ENCODE peak calls at places on chromosomes 1 and 21, in four cellular contexts. One of them, this sample, is unnamed. For H3K9me3 and H3K4me1, the result is how much of the 10 kb centered on the place peaks cover.

GRCh38 chr1:239999170-239999569 is 92.5 kb upstream of the FMN2 start:
- DNase-seq in right lobe of liver: no peak
- DNase-seq in pancreas: no peak
- DNase-seq in cardiac muscle cell: no peak
- DNase-seq in this sample: no peak

GRCh38 chr1:93506140-93506539 is 58.2 kb downstream of the FNBP1L start:
- DNase-seq in right lobe of liver: no peak
- DNase-seq in pancreas: no peak
- DNase-seq in cardiac muscle cell: no peak
- DNase-seq in this sample: no peak

GRCh38 chr1:78090734-78091133 is 45.0 kb downstream of the GIPC2 start:
- DNase-seq in cardiac muscle cell: no peak
- DNase-seq in pancreas: no peak
- DNase-seq in right lobe of liver: no peak
- DNase-seq in this sample: no peak

GRCh38 chr1:17161926-17162800 is 42.8 kb upstream of the PADI1 start:
- DNase-seq in right lobe of liver: no peak
- DNase-seq in pancreas: no peak
- DNase-seq in cardiac muscle cell: no peak
- DNase-seq in this sample: no peak

GRCh38 chr21:46372014-46372485 is 48.1 kb downstream of the PCNT start:
- DNase-seq in cardiac muscle cell: no peak
- DNase-seq in right lobe of liver: no peak
- DNase-seq in pancreas: no peak
- DNase-seq in this sample: no peak

GRCh38 chr1:230747139-230747730 is at the start of gene CAPN9:
- DNase-seq in pancreas: no peak
- DNase-seq in cardiac muscle cell: no peak
- DNase-seq in right lobe of liver: no peak
- DNase-seq in this sample: peak

GRCh38 chr1:244049969-244050834 is 881 bp upstream of the ZBTB18 start:
- DNase-seq in pancreas: peak
- DNase-seq in right lobe of liver: no peak
- DNase-seq in cardiac muscle cell: no peak
- DNase-seq in this sample: peak

GRCh38 chr21:27329255-27329851 is 362.5 kb upstream of the ADAMTS5 start:
- DNase-seq in right lobe of liver: no peak
- DNase-seq in cardiac muscle cell: peak
- DNase-seq in pancreas: no peak
- DNase-seq in this sample: no peak

GRCh38 chr1:109094377-109094803 is 3.8 kb downstream of the TMEM167B start:
- DNase-seq in right lobe of liver: no peak
- DNase-seq in pancreas: no peak
- DNase-seq in cardiac muscle cell: no peak
- DNase-seq in this sample: no peak

GRCh38 chr1:56291374-56291841 is 288.0 kb downstream of the PLPP3 start:
- DNase-seq in cardiac muscle cell: peak
- DNase-seq in pancreas: no peak
- DNase-seq in right lobe of liver: no peak
- DNase-seq in this sample: no peak

GRCh38 chr1:6601865-6602668 is 602 bp downstream of the KLHL21 start:
- DNase-seq in right lobe of liver: peak
- DNase-seq in cardiac muscle cell: no peak
- DNase-seq in pancreas: peak
- DNase-seq in this sample: peak

GRCh38 chr1:70299472-70299871 is 55.0 kb downstream of the ANKRD13C start:
- DNase-seq in right lobe of liver: no peak
- DNase-seq in cardiac muscle cell: no peak
- DNase-seq in pancreas: no peak
- DNase-seq in this sample: no peak

GRCh38 chr1:109963864-109964263 is 20.7 kb upstream of the AHCYL1 start:
- DNase-seq in cardiac muscle cell: peak
- DNase-seq in pancreas: no peak
- DNase-seq in right lobe of liver: no peak
- DNase-seq in this sample: no peak

GRCh38 chr1:215643592-215644321 is 76.7 kb downstream of the KCTD3 start:
- DNase-seq in pancreas: no peak
- DNase-seq in right lobe of liver: no peak
- DNase-seq in cardiac muscle cell: no peak
- DNase-seq in this sample: no peak

GRCh38 chr1:54991939-54992338 is 6.8 kb upstream of the BSND start:
- DNase-seq in pancreas: no peak
- DNase-seq in cardiac muscle cell: no peak
- DNase-seq in right lobe of liver: no peak
- DNase-seq in this sample: no peak

GRCh38 chr1:198741744-198742143 is 102.9 kb downstream of the PTPRC start:
- DNase-seq in right lobe of liver: no peak
- DNase-seq in cardiac muscle cell: peak
- DNase-seq in pancreas: no peak
- DNase-seq in this sample: no peak

DNA sequence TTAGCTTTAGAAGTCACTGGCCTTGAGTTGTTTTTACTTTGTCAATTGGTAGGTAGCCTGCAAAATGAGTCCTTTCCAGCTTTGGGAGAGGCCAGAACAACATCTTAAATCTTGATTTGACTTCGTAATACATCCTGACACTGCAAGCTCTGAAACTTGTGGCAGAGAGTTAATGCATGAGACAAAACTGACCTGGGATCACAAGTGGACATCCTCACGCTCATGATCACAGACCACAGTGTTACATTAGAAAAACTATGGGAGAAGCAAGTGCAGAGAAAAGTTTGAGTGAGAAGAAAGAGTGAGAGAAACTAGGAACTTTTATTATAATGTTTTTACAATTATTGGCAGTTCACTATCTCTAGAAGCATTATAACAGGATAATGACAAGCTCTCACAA is 550.9 kb downstream of the USP25 start:
- DNase-seq in cardiac muscle cell: peak
- DNase-seq in pancreas: no peak
- DNase-seq in right lobe of liver: no peak
- DNase-seq in this sample: no peak
- H3K4me3 ChIP-seq in cardiac muscle cell: no peak
- H3K4me3 ChIP-seq in pancreas: no peak
- H3K4me3 ChIP-seq in right lobe of liver: no peak
- H3K4me3 ChIP-seq in this sample: no peak

DNA sequence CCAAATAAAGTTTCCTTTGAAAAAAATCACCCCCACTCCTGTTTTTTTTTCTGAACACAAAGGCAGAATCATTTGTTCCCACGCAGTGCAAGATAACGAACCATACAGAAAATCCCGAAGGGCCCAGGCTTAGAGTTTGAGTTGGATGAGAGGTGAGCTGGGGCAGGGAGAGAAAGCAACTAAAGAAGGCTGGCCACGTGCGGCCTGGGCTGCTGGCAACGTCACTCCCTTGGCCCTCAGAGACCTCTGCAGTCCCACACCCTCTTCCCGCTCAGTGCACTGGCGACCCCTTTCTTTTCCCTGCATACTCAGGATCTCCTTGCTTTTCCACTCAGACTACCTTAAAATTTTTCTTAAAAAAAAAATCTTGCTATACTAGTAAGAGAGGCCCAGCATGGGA is 28.2 kb upstream of the CRNN start:
- DNase-seq in pancreas: no peak
- DNase-seq in right lobe of liver: no peak
- DNase-seq in cardiac muscle cell: peak
- DNase-seq in this sample: no peak
- H3K9me3 ChIP-seq in pancreas: under half
- H3K9me3 ChIP-seq in right lobe of liver: under half
- H3K9me3 ChIP-seq in cardiac muscle cell: under half
- H3K9me3 ChIP-seq in this sample: under half

GRCh38 chr1:22747735-22748073 is 37.1 kb downstream of the EPHB2 start:
- DNase-seq in right lobe of liver: no peak
- DNase-seq in cardiac muscle cell: no peak
- DNase-seq in pancreas: no peak
- DNase-seq in this sample: no peak
- H3K4me1 ChIP-seq in right lobe of liver: under half
- H3K4me1 ChIP-seq in cardiac muscle cell: under half
- H3K4me1 ChIP-seq in pancreas: under half
- H3K4me1 ChIP-seq in this sample: under half

GRCh38 chr1:172360511-172360910 is 60.0 kb upstream of the C1orf105 start:
- DNase-seq in pancreas: no peak
- DNase-seq in cardiac muscle cell: peak
- DNase-seq in right lobe of liver: no peak
- DNase-seq in this sample: peak

GRCh38 chr1:172357753-172358152 is 62.7 kb upstream of the C1orf105 start:
- DNase-seq in right lobe of liver: no peak
- DNase-seq in pancreas: no peak
- DNase-seq in cardiac muscle cell: no peak
- DNase-seq in this sample: no peak

GRCh38 chr1:172359531-172359991 is 60.9 kb upstream of the C1orf105 start:
- DNase-seq in cardiac muscle cell: peak
- DNase-seq in pancreas: no peak
- DNase-seq in right lobe of liver: no peak
- DNase-seq in this sample: peak

GRCh38 chr1:172363852-172364251 is 56.6 kb upstream of the C1orf105 start:
- DNase-seq in pancreas: no peak
- DNase-seq in cardiac muscle cell: no peak
- DNase-seq in right lobe of liver: no peak
- DNase-seq in this sample: no peak

GRCh38 chr1:172360960-172361359 is 59.5 kb upstream of the C1orf105 start:
- DNase-seq in cardiac muscle cell: no peak
- DNase-seq in right lobe of liver: no peak
- DNase-seq in pancreas: no peak
- DNase-seq in this sample: no peak
- H3K4me3 ChIP-seq in cardiac muscle cell: no peak
- H3K4me3 ChIP-seq in right lobe of liver: no peak
- H3K4me3 ChIP-seq in pancreas: no peak
- H3K4me3 ChIP-seq in this sample: no peak

GRCh38 chr1:26320896-26321295 is 3.1 kb downstream of the CD52 start:
- DNase-seq in cardiac muscle cell: no peak
- DNase-seq in right lobe of liver: no peak
- DNase-seq in pancreas: no peak
- DNase-seq in this sample: no peak

GRCh38 chr1:26317143-26317542 is 615 bp upstream of the CD52 start:
- DNase-seq in right lobe of liver: no peak
- DNase-seq in cardiac muscle cell: no peak
- DNase-seq in pancreas: no peak
- DNase-seq in this sample: no peak

GRCh38 chr1:26315874-26316850 is 1.6 kb upstream of the CD52 start:
- DNase-seq in cardiac muscle cell: no peak
- DNase-seq in pancreas: no peak
- DNase-seq in right lobe of liver: no peak
- DNase-seq in this sample: no peak

GRCh38 chr1:26317612-26318337 is at the start of gene CD52:
- DNase-seq in pancreas: no peak
- DNase-seq in cardiac muscle cell: no peak
- DNase-seq in right lobe of liver: no peak
- DNase-seq in this sample: no peak

DNA sequence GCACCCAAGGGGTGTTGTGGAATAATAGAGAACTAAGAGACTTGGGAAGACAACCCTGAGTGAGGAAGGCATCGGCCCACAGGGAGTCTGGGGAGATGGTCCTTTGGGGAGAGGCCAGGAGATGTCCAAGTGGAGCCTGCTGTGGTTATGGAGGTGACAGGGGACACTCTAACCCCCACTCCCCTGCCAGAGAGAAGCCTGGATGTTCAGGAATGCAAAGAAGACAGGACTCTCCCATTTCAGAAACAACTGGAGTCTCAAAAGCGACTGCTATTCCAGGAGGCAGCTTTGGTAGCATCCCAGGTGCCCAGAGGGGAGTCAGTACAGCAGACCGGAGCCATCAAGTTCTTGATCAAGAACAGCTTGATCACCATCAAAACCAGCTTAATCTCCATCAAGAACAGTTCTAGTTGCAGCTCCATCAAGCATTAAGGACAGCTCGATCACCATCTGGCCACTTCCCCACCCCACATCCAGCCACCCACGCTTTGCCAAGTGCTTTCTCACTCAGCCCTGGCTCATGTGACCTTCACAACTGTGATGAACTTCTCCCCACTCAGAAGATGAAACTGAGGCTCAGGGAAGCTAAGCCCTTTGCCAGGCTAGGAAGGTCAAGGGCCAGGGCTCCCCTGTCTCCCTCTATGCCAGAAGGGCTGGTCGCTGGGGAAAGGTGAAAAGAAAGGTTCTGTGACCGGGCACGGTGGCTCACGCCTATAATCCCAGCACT is 743 bp downstream of the CD52 start:
- DNase-seq in cardiac muscle cell: no peak
- DNase-seq in right lobe of liver: no peak
- DNase-seq in pancreas: peak
- DNase-seq in this sample: no peak
- H3K9me3 ChIP-seq in cardiac muscle cell: under half
- H3K9me3 ChIP-seq in right lobe of liver: under half
- H3K9me3 ChIP-seq in pancreas: under half
- H3K9me3 ChIP-seq in this sample: under half

GRCh38 chr1:214458541-214458940 is 92.9 kb downstream of the PTPN14 start:
- DNase-seq in right lobe of liver: no peak
- DNase-seq in cardiac muscle cell: no peak
- DNase-seq in pancreas: no peak
- DNase-seq in this sample: no peak

GRCh38 chr1:214453109-214453722 is 98.2 kb downstream of the PTPN14 start:
- DNase-seq in right lobe of liver: no peak
- DNase-seq in pancreas: no peak
- DNase-seq in cardiac muscle cell: peak
- DNase-seq in this sample: no peak

GRCh38 chr1:214459895-214460294 is 91.5 kb downstream of the PTPN14 start:
- DNase-seq in pancreas: no peak
- DNase-seq in cardiac muscle cell: no peak
- DNase-seq in right lobe of liver: no peak
- DNase-seq in this sample: no peak

GRCh38 chr1:214454619-214455396 is 96.6 kb downstream of the PTPN14 start:
- DNase-seq in right lobe of liver: no peak
- DNase-seq in pancreas: no peak
- DNase-seq in cardiac muscle cell: peak
- DNase-seq in this sample: no peak

GRCh38 chr1:214455971-214456867 is 95.2 kb downstream of the PTPN14 start:
- DNase-seq in pancreas: no peak
- DNase-seq in right lobe of liver: no peak
- DNase-seq in cardiac muscle cell: no peak
- DNase-seq in this sample: no peak
- H3K4me1 ChIP-seq in pancreas: under half
- H3K4me1 ChIP-seq in right lobe of liver: under half
- H3K4me1 ChIP-seq in cardiac muscle cell: under half
- H3K4me1 ChIP-seq in this sample: under half

GRCh38 chr1:226432586-226433360 is 24.9 kb upstream of the PARP1 start:
- DNase-seq in cardiac muscle cell: no peak
- DNase-seq in right lobe of liver: no peak
- DNase-seq in pancreas: no peak
- DNase-seq in this sample: no peak

GRCh38 chr1:226436855-226437491 is 29.1 kb upstream of the PARP1 start:
- DNase-seq in cardiac muscle cell: peak
- DNase-seq in pancreas: no peak
- DNase-seq in right lobe of liver: no peak
- DNase-seq in this sample: no peak

GRCh38 chr1:226440512-226440911 is 32.6 kb upstream of the PARP1 start:
- DNase-seq in cardiac muscle cell: no peak
- DNase-seq in right lobe of liver: no peak
- DNase-seq in pancreas: no peak
- DNase-seq in this sample: no peak

GRCh38 chr1:226438007-226438406 is 30.1 kb upstream of the PARP1 start:
- DNase-seq in right lobe of liver: no peak
- DNase-seq in cardiac muscle cell: peak
- DNase-seq in pancreas: no peak
- DNase-seq in this sample: no peak

DNA sequence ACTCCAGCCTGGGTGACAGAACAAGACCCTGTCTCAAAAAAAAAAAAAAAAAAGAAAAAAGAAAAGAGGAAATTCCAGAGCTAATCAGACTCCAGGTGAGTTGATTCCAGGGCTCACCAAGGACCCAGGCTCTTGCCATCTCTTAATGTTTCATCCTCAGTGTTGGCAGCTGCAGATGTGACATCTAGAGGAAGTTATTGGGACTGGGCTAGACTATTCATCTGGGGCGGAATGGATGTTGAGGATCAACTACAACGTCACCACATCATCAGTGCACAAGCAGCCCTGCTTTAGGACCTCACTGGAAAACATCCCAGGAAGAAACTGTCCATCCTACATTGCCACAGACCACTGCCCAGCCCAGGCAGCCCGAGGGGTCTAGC is 28.6 kb upstream of the PARP1 start:
- DNase-seq in pancreas: no peak
- DNase-seq in right lobe of liver: no peak
- DNase-seq in cardiac muscle cell: no peak
- DNase-seq in this sample: no peak
- H3K4me3 ChIP-seq in pancreas: no peak
- H3K4me3 ChIP-seq in right lobe of liver: no peak
- H3K4me3 ChIP-seq in cardiac muscle cell: no peak
- H3K4me3 ChIP-seq in this sample: no peak